ENCODE peak calls at places on chromosomes 16 and 17, in seven cellular contexts. One of them, this sample, is unnamed.

GRCh38 chr17:63113167-63113566 is 147.1 kb downstream of the TANC2 start:
- DNase-seq in nucleus accumbens: no peak
- DNase-seq in stimulated activated CD4-positive, alpha-beta T cell treated with anti-CD3 and anti-CD28 coated beads, Interleukin-4, amount 100 ng/mL, for 24 hours: no peak
- DNase-seq in NCI-H1694 treated with DMSO at 0.1 percent for 48 hours: no peak
- DNase-seq in NCI-H1105: no peak
- DNase-seq in germinal center: no peak
- DNase-seq in SHP77: no peak
- DNase-seq in this sample: no peak

GRCh38 chr16:31008154-31008950 is 2.1 kb downstream of the STX1B start:
- DNase-seq in NCI-H1105: no peak
- DNase-seq in nucleus accumbens: no peak
- DNase-seq in NCI-H1694 treated with DMSO at 0.1 percent for 48 hours: no peak
- DNase-seq in stimulated activated CD4-positive, alpha-beta T cell treated with anti-CD3 and anti-CD28 coated beads, Interleukin-4, amount 100 ng/mL, for 24 hours: no peak
- DNase-seq in SHP77: no peak
- DNase-seq in germinal center: no peak
- DNase-seq in this sample: no peak

GRCh38 chr16:35306915-35307314 is 1847.5 kb downstream of the TP53TG3F start:
- DNase-seq in germinal center: no peak
- DNase-seq in stimulated activated CD4-positive, alpha-beta T cell treated with anti-CD3 and anti-CD28 coated beads, Interleukin-4, amount 100 ng/mL, for 24 hours: no peak
- DNase-seq in nucleus accumbens: no peak
- DNase-seq in NCI-H1694 treated with DMSO at 0.1 percent for 48 hours: no peak
- DNase-seq in NCI-H1105: no peak
- DNase-seq in SHP77: peak
- DNase-seq in this sample: no peak

GRCh38 chr17:7851438-7852261 is 3.2 kb upstream of the TMEM88 start:
- DNase-seq in SHP77: peak
- DNase-seq in NCI-H1105: peak
- DNase-seq in nucleus accumbens: peak
- DNase-seq in stimulated activated CD4-positive, alpha-beta T cell treated with anti-CD3 and anti-CD28 coated beads, Interleukin-4, amount 100 ng/mL, for 24 hours: peak
- DNase-seq in NCI-H1694 treated with DMSO at 0.1 percent for 48 hours: peak
- DNase-seq in germinal center: peak
- DNase-seq in this sample: peak

GRCh38 chr17:63414222-63414621 is 31.9 kb downstream of the CYB561 start:
- DNase-seq in NCI-H1105: no peak
- DNase-seq in stimulated activated CD4-positive, alpha-beta T cell treated with anti-CD3 and anti-CD28 coated beads, Interleukin-4, amount 100 ng/mL, for 24 hours: no peak
- DNase-seq in SHP77: no peak
- DNase-seq in NCI-H1694 treated with DMSO at 0.1 percent for 48 hours: no peak
- DNase-seq in germinal center: no peak
- DNase-seq in nucleus accumbens: no peak
- DNase-seq in this sample: no peak

GRCh38 chr17:81285179-81285878 is 9.8 kb downstream of the SLC38A10 start:
- DNase-seq in NCI-H1694 treated with DMSO at 0.1 percent for 48 hours: no peak
- DNase-seq in germinal center: peak
- DNase-seq in NCI-H1105: no peak
- DNase-seq in SHP77: no peak
- DNase-seq in nucleus accumbens: peak
- DNase-seq in stimulated activated CD4-positive, alpha-beta T cell treated with anti-CD3 and anti-CD28 coated beads, Interleukin-4, amount 100 ng/mL, for 24 hours: peak
- DNase-seq in this sample: no peak

GRCh38 chr16:75921281-75921680 is 195.0 kb upstream of the CPHXL start:
- DNase-seq in nucleus accumbens: no peak
- DNase-seq in NCI-H1105: no peak
- DNase-seq in NCI-H1694 treated with DMSO at 0.1 percent for 48 hours: no peak
- DNase-seq in germinal center: no peak
- DNase-seq in SHP77: no peak
- DNase-seq in stimulated activated CD4-positive, alpha-beta T cell treated with anti-CD3 and anti-CD28 coated beads, Interleukin-4, amount 100 ng/mL, for 24 hours: no peak
- DNase-seq in this sample: peak

GRCh38 chr17:56176101-56176500 is 22.8 kb downstream of the ANKFN1 start:
- DNase-seq in nucleus accumbens: no peak
- DNase-seq in NCI-H1105: no peak
- DNase-seq in SHP77: no peak
- DNase-seq in NCI-H1694 treated with DMSO at 0.1 percent for 48 hours: no peak
- DNase-seq in stimulated activated CD4-positive, alpha-beta T cell treated with anti-CD3 and anti-CD28 coated beads, Interleukin-4, amount 100 ng/mL, for 24 hours: no peak
- DNase-seq in germinal center: no peak
- DNase-seq in this sample: no peak

GRCh38 chr16:69796285-69797118 is 34.4 kb downstream of the WWP2 start:
- DNase-seq in SHP77: peak
- DNase-seq in NCI-H1105: peak
- DNase-seq in germinal center: peak
- DNase-seq in stimulated activated CD4-positive, alpha-beta T cell treated with anti-CD3 and anti-CD28 coated beads, Interleukin-4, amount 100 ng/mL, for 24 hours: peak
- DNase-seq in nucleus accumbens: no peak
- DNase-seq in NCI-H1694 treated with DMSO at 0.1 percent for 48 hours: peak
- DNase-seq in this sample: peak

GRCh38 chr16:79272141-79272577 is 328.4 kb downstream of the MAF start:
- DNase-seq in germinal center: no peak
- DNase-seq in NCI-H1694 treated with DMSO at 0.1 percent for 48 hours: no peak
- DNase-seq in nucleus accumbens: no peak
- DNase-seq in stimulated activated CD4-positive, alpha-beta T cell treated with anti-CD3 and anti-CD28 coated beads, Interleukin-4, amount 100 ng/mL, for 24 hours: peak
- DNase-seq in SHP77: no peak
- DNase-seq in NCI-H1105: no peak
- DNase-seq in this sample: no peak

GRCh38 chr16:66553223-66553622 is 847 bp downstream of the CKLF start:
- DNase-seq in nucleus accumbens: no peak
- DNase-seq in SHP77: no peak
- DNase-seq in stimulated activated CD4-positive, alpha-beta T cell treated with anti-CD3 and anti-CD28 coated beads, Interleukin-4, amount 100 ng/mL, for 24 hours: no peak
- DNase-seq in NCI-H1105: no peak
- DNase-seq in germinal center: no peak
- DNase-seq in NCI-H1694 treated with DMSO at 0.1 percent for 48 hours: no peak
- DNase-seq in this sample: no peak

GRCh38 chr16:15857779-15858560 is 1.1 kb upstream of the MYH11 start:
- DNase-seq in germinal center: no peak
- DNase-seq in NCI-H1694 treated with DMSO at 0.1 percent for 48 hours: no peak
- DNase-seq in stimulated activated CD4-positive, alpha-beta T cell treated with anti-CD3 and anti-CD28 coated beads, Interleukin-4, amount 100 ng/mL, for 24 hours: no peak
- DNase-seq in SHP77: no peak
- DNase-seq in NCI-H1105: no peak
- DNase-seq in nucleus accumbens: no peak
- DNase-seq in this sample: no peak

GRCh38 chr16:49460786-49461470 is 87.3 kb downstream of the C16orf78 start:
- DNase-seq in NCI-H1694 treated with DMSO at 0.1 percent for 48 hours: no peak
- DNase-seq in nucleus accumbens: no peak
- DNase-seq in germinal center: no peak
- DNase-seq in SHP77: no peak
- DNase-seq in stimulated activated CD4-positive, alpha-beta T cell treated with anti-CD3 and anti-CD28 coated beads, Interleukin-4, amount 100 ng/mL, for 24 hours: no peak
- DNase-seq in NCI-H1105: no peak
- DNase-seq in this sample: no peak

GRCh38 chr17:63478814-63479494 is 2.1 kb downstream of the ACE start:
- DNase-seq in stimulated activated CD4-positive, alpha-beta T cell treated with anti-CD3 and anti-CD28 coated beads, Interleukin-4, amount 100 ng/mL, for 24 hours: peak
- DNase-seq in nucleus accumbens: peak
- DNase-seq in NCI-H1694 treated with DMSO at 0.1 percent for 48 hours: peak
- DNase-seq in NCI-H1105: peak
- DNase-seq in SHP77: peak
- DNase-seq in germinal center: peak
- DNase-seq in this sample: peak

GRCh38 chr17:72336026-72336803 is 215.4 kb downstream of the SOX9 start:
- DNase-seq in NCI-H1105: peak
- DNase-seq in NCI-H1694 treated with DMSO at 0.1 percent for 48 hours: no peak
- DNase-seq in nucleus accumbens: peak
- DNase-seq in stimulated activated CD4-positive, alpha-beta T cell treated with anti-CD3 and anti-CD28 coated beads, Interleukin-4, amount 100 ng/mL, for 24 hours: no peak
- DNase-seq in SHP77: no peak
- DNase-seq in germinal center: no peak
- DNase-seq in this sample: peak

GRCh38 chr16:31010539-31010938 is at the start of gene STX1B:
- DNase-seq in NCI-H1105: peak
- DNase-seq in SHP77: peak
- DNase-seq in germinal center: no peak
- DNase-seq in NCI-H1694 treated with DMSO at 0.1 percent for 48 hours: peak
- DNase-seq in stimulated activated CD4-positive, alpha-beta T cell treated with anti-CD3 and anti-CD28 coated beads, Interleukin-4, amount 100 ng/mL, for 24 hours: peak
- DNase-seq in nucleus accumbens: peak
- DNase-seq in this sample: peak

GRCh38 chr17:67401598-67402504 is 24.8 kb downstream of the PITPNC1 start:
- DNase-seq in NCI-H1694 treated with DMSO at 0.1 percent for 48 hours: no peak
- DNase-seq in nucleus accumbens: no peak
- DNase-seq in NCI-H1105: no peak
- DNase-seq in stimulated activated CD4-positive, alpha-beta T cell treated with anti-CD3 and anti-CD28 coated beads, Interleukin-4, amount 100 ng/mL, for 24 hours: no peak
- DNase-seq in SHP77: no peak
- DNase-seq in germinal center: no peak
- DNase-seq in this sample: no peak

GRCh38 chr17:28204751-28205150 is 114.2 kb upstream of the TMEM97 start:
- DNase-seq in nucleus accumbens: no peak
- DNase-seq in germinal center: no peak
- DNase-seq in stimulated activated CD4-positive, alpha-beta T cell treated with anti-CD3 and anti-CD28 coated beads, Interleukin-4, amount 100 ng/mL, for 24 hours: no peak
- DNase-seq in NCI-H1694 treated with DMSO at 0.1 percent for 48 hours: no peak
- DNase-seq in NCI-H1105: no peak
- DNase-seq in SHP77: no peak
- DNase-seq in this sample: no peak

GRCh38 chr17:62790554-62790953 is 17.6 kb downstream of the MARCHF10 start:
- DNase-seq in germinal center: no peak
- DNase-seq in stimulated activated CD4-positive, alpha-beta T cell treated with anti-CD3 and anti-CD28 coated beads, Interleukin-4, amount 100 ng/mL, for 24 hours: no peak
- DNase-seq in NCI-H1105: no peak
- DNase-seq in SHP77: peak
- DNase-seq in NCI-H1694 treated with DMSO at 0.1 percent for 48 hours: no peak
- DNase-seq in nucleus accumbens: no peak
- DNase-seq in this sample: no peak

GRCh38 chr17:78651551-78651950 is 74.4 kb upstream of the DNAH17 start:
- DNase-seq in germinal center: no peak
- DNase-seq in nucleus accumbens: no peak
- DNase-seq in SHP77: no peak
- DNase-seq in NCI-H1694 treated with DMSO at 0.1 percent for 48 hours: no peak
- DNase-seq in stimulated activated CD4-positive, alpha-beta T cell treated with anti-CD3 and anti-CD28 coated beads, Interleukin-4, amount 100 ng/mL, for 24 hours: no peak
- DNase-seq in NCI-H1105: no peak
- DNase-seq in this sample: no peak